ENCODE peak calls at places on chromosomes 7 and 10, in six cellular contexts. L is lower leg skin; M is GDM1; C is GM12878; G is left cardiac atrium; W is CD4-positive, alpha-beta memory T cell. U is an unnamed sample.

GRCh38 chr10:112475565-112476233 is 28.7 kb downstream of the VTI1A start:
- DNase-seq in L (no peak), M (no peak), C (no peak), G (no peak), W (no peak), U (no peak)

GRCh38 chr7:143216151-143216550 is 5.7 kb upstream of the TAS2R40 start:
- DNase-seq in L (no peak), M (no peak), C (no peak), G (no peak), W (no peak), U (no peak)

GRCh38 chr10:92689663-92690210 is at the start of gene HHEX:
- DNase-seq in L (no peak), M (peak; percentile 86), C (no peak), G (peak; percentile 67), W (no peak), U (peak; percentile 50)

GRCh38 chr7:134477954-134478353 is 19.1 kb upstream of the AKR1B1 start:
- DNase-seq in L (no peak), M (no peak), C (no peak), G (no peak), W (no peak), U (no peak)

GRCh38 chr10:119135517-119135890 is 30.0 kb downstream of the SFXN4 start:
- DNase-seq in L (peak; percentile 25), M (no peak), C (no peak), G (no peak), W (no peak), U (no peak)

GRCh38 chr10:78513986-78514385 is 480.3 kb downstream of the RPS24 start:
- DNase-seq in L (no peak), M (no peak), C (no peak), G (no peak), W (no peak), U (no peak)

GRCh38 chr7:69791739-69792138 is 193.5 kb downstream of the AUTS2 start:
- DNase-seq in L (no peak), M (no peak), C (no peak), G (no peak), W (no peak), U (no peak)

GRCh38 chr7:94618134-94618533 is 37.8 kb downstream of the SGCE start:
- DNase-seq in L (no peak), M (no peak), C (no peak), G (no peak), W (no peak), U (no peak)

GRCh38 chr7:101075646-101076045 is 9.6 kb upstream of the TRIM56 start:
- DNase-seq in L (no peak), M (no peak), C (no peak), G (no peak), W (no peak), U (no peak)

GRCh38 chr10:27581225-27581624 is 77.1 kb downstream of the RAB18 start:
- DNase-seq in L (no peak), M (no peak), C (no peak), G (no peak), W (no peak), U (no peak)

GRCh38 chr7:77697535-77697831 is 1.2 kb downstream of the RSBN1L start:
- DNase-seq in L (no peak), M (no peak), C (no peak), G (peak; percentile 47), W (peak; percentile 48), U (peak; percentile 13)

GRCh38 chr7:117963278-117964184 is 90.3 kb upstream of the CTTNBP2 start:
- DNase-seq in L (no peak), M (no peak), C (no peak), G (no peak), W (no peak), U (no peak)

GRCh38 chr7:114921636-114922150 is at the start of gene MDFIC:
- DNase-seq in L (no peak), M (no peak), C (no peak), G (peak; percentile 26), W (peak; percentile 70), U (peak; percentile 28)

GRCh38 chr10:30755474-30755873 is 125.9 kb upstream of the LYZL2 start:
- DNase-seq in L (peak; percentile 49), M (no peak), C (no peak), G (peak; percentile 38), W (no peak), U (no peak)

GRCh38 chr7:29636009-29636351 is 72.3 kb downstream of the PRR15 start:
- DNase-seq in L (no peak), M (no peak), C (no peak), G (no peak), W (no peak), U (no peak)

GRCh38 chr7:103718482-103719415 is 270.7 kb downstream of the RELN start:
- DNase-seq in L (no peak), M (no peak), C (no peak), G (no peak), W (no peak), U (no peak)

GRCh38 chr10:26217396-26218105 is 977 bp downstream of the GAD2 start:
- DNase-seq in L (no peak), M (no peak), C (no peak), G (no peak), W (no peak), U (no peak)

GRCh38 chr7:90580051-90580450 is 16.1 kb upstream of the CDK14 start:
- DNase-seq in L (no peak), M (no peak), C (no peak), G (no peak), W (no peak), U (no peak)

GRCh38 chr10:29238531-29239080 is 50.3 kb upstream of the LYZL1 start:
- DNase-seq in L (no peak), M (no peak), C (no peak), G (no peak), W (no peak), U (no peak)

GRCh38 chr10:68938117-68938516 is 17.9 kb upstream of the DDX21 start:
- DNase-seq in L (no peak), M (no peak), C (no peak), G (no peak), W (no peak), U (no peak)

GRCh38 chr7:80876894-80877414 is 41.9 kb downstream of the SEMA3C start:
- DNase-seq in L (no peak), M (no peak), C (no peak), G (no peak), W (no peak), U (no peak)

GRCh38 chr10:13593560-13593959 is 6.8 kb downstream of the PRPF18 start:
- DNase-seq in L (no peak), M (no peak), C (no peak), G (no peak), W (no peak), U (no peak)

GRCh38 chr10:18542832-18543231 is 108.6 kb downstream of the NSUN6 start:
- DNase-seq in L (no peak), M (no peak), C (no peak), G (no peak), W (no peak), U (no peak)

U was measured in T-helper 17 cell.